ENCODE peak calls at places on chromosome 15, in five cellular contexts. C is psoas muscle, I is fibroblast of mammary gland, E is lower leg skin, Z is H9. P is an unnamed sample.

GRCh38 chr15:35753486-35753885 is 207.5 kb upstream of the DPH6 start:
- DNase-seq in E (no peak), I (peak), Z (no peak), C (no peak), P (no peak)

GRCh38 chr15:89662893-89663673 is 7.8 kb upstream of the KIF7 start:
- DNase-seq in I (peak), C (peak), Z (peak), E (peak), P (no peak)

GRCh38 chr15:38853608-38854007 is 289.0 kb upstream of the RASGRP1 start:
- DNase-seq in C (no peak), I (peak), E (no peak), Z (peak), P (no peak)

GRCh38 chr15:50418041-50418583 is 6.1 kb upstream of the USP8 start:
- DNase-seq in C (no peak), E (no peak), I (peak), Z (no peak), P (no peak)

GRCh38 chr15:80199869-80200268 is 47.1 kb downstream of the FAH start:
- DNase-seq in Z (no peak), I (no peak), E (peak), C (no peak), P (peak)

GRCh38 chr15:40928975-40929729 is at the start of gene DLL4:
- DNase-seq in I (peak), E (no peak), Z (peak), C (peak), P (no peak)

GRCh38 chr15:90564109-90564508 is 34.4 kb downstream of the CRTC3 start:
- DNase-seq in Z (no peak), I (no peak), C (no peak), E (no peak), P (no peak)

GRCh38 chr15:47781527-47781926 is 64.2 kb downstream of the SEMA6D start:
- DNase-seq in E (no peak), C (no peak), I (no peak), Z (no peak), P (no peak)

GRCh38 chr15:96339662-96340347 is 9.3 kb downstream of the NR2F2 start:
- DNase-seq in C (no peak), E (no peak), Z (no peak), I (peak), P (no peak)

GRCh38 chr15:90456236-90456635 is 68.2 kb downstream of the IQGAP1 start:
- DNase-seq in E (no peak), Z (no peak), C (no peak), I (no peak), P (no peak)

GRCh38 chr15:78681306-78682012 is 40.4 kb upstream of the CHRNB4 start:
- DNase-seq in I (no peak), C (no peak), E (peak), Z (no peak), P (no peak)

GRCh38 chr15:85761635-85762034 is 33.1 kb downstream of the KLHL25 start:
- DNase-seq in Z (no peak), C (no peak), I (peak), E (no peak), P (no peak)

GRCh38 chr15:85759391-85759790 is 35.3 kb downstream of the KLHL25 start:
- DNase-seq in E (no peak), I (no peak), C (no peak), Z (no peak), P (peak)

GRCh38 chr15:85760049-85760448 is 34.7 kb downstream of the KLHL25 start:
- DNase-seq in I (no peak), E (no peak), Z (no peak), C (no peak), P (no peak)

GRCh38 chr15:85762039-85762755 is 32.5 kb downstream of the KLHL25 start:
- DNase-seq in Z (no peak), E (no peak), C (no peak), I (no peak), P (no peak)

GRCh38 chr15:85760531-85761371 is 34.0 kb downstream of the KLHL25 start:
- DNase-seq in C (no peak), I (no peak), E (no peak), Z (no peak), P (no peak)
- TF ChIP-seq CTCF in C (no peak), I (no peak), E (no peak), Z (peak), P (no peak)

GRCh38 chr15:76035593-76035992 is 23.4 kb upstream of the NRG4 start:
- DNase-seq in E (no peak), Z (no peak), C (no peak), I (no peak), P (no peak)
- TF ChIP-seq CTCF in E (no peak), Z (peak), C (no peak), I (no peak), P (no peak)

GRCh38 chr15:95025924-95026728 is 794.8 kb downstream of the MCTP2 start:
- DNase-seq in I (peak), Z (peak), E (no peak), C (peak), P (no peak)
- TF ChIP-seq CTCF in I (peak), Z (peak), E (no peak), C (peak), P (peak)

DNA sequence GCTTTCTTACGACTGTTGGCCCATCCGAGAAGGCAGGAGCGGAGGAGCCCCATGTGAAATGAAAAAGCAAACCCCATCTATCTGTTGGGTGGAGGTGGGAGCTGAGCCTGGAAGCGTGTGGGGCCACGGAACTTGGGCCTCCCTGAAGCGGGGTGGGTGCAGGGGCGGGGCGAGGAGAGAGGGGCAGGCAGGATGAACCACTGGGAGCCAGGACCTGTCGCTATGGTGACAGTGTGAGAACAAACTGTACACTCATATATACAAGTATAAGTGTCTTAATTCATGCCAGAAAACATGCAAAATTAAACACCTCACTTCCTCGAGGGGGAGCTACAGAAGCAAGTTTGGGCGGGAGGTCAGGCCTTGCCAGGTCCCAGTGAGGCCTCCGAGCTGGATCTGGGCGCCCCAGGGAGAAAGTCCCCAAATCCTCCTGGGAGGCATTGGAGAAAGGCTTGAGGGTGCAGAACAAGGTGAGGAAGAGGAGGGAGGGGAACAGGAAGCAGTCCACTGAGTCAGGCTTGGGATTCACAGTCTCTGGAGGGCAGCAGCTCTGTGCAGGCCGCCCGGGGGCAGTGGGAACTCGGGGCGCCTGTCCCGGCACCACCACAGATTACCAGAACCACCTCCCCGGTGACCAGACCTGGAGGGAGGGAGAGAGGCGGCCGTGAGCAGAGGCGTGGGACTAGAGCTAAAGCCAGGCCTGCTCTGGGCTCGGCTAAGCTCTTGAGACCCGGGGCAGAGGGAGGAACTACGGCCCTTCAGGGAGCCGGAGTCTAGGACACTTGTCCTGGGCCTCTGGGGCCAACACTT is 34.8 kb downstream of the RBPMS2 start:
- DNase-seq in E (no peak), I (peak), C (peak), Z (no peak), P (no peak)
- TF ChIP-seq CTCF in E (no peak), I (peak), C (no peak), Z (no peak), P (peak)

GRCh38 chr15:33069161-33069560 is 125.4 kb downstream of the FMN1 start:
- DNase-seq in E (no peak), C (no peak), Z (no peak), I (no peak), P (no peak)

GRCh38 chr15:33071451-33071850 is 123.1 kb downstream of the FMN1 start:
- DNase-seq in E (no peak), I (no peak), C (no peak), Z (no peak), P (no peak)

GRCh38 chr15:33076937-33077336 is 117.6 kb downstream of the FMN1 start:
- DNase-seq in I (no peak), Z (no peak), E (no peak), C (no peak), P (no peak)

DNA sequence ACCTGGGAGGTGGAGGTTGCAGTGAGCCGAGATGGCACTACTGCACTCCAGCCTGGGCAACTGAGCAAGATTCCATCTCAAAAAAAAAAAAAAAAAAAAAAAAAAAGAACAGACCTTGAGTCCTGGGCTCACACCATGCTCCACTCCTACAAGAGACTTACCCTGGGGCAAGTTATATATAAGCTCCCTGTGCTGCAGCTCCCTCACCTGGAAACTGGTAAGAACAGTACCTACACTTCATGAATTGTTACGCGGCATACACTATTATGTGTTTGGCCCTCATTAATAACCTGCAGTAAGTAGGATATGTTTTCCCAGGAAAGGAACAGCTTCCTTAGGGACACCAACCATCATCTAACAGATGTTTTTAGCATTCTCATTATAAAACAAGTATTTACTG is 119.6 kb downstream of the FMN1 start:
- DNase-seq in I (no peak), E (no peak), C (no peak), Z (peak), P (no peak)
- TF ChIP-seq CTCF in I (no peak), E (no peak), C (peak), Z (peak), P (no peak)

GRCh38 chr15:25661898-25662297 is 201.2 kb downstream of the ATP10A start:
- DNase-seq in Z (no peak), E (no peak), I (no peak), C (no peak), P (no peak)
- TF ChIP-seq CTCF in Z (no peak), E (no peak), I (no peak), C (no peak), P (peak)

GRCh38 chr15:74620636-74621545 is 5.3 kb downstream of the CLK3 start:
- DNase-seq in Z (peak), C (peak), E (peak), I (peak), P (no peak)
- TF ChIP-seq CTCF in Z (peak), C (peak), E (no peak), I (peak), P (peak)

GRCh38 chr15:23073890-23074631 is 34.7 kb upstream of the TUBGCP5 start:
- DNase-seq in C (no peak), E (no peak), I (no peak), Z (no peak), P (no peak)

GRCh38 chr15:23067416-23067815 is 28.0 kb upstream of the TUBGCP5 start:
- DNase-seq in I (no peak), Z (no peak), C (no peak), E (peak), P (no peak)

GRCh38 chr15:23072633-23073032 is 33.3 kb upstream of the TUBGCP5 start:
- DNase-seq in I (no peak), C (no peak), Z (no peak), E (no peak), P (peak)

GRCh38 chr15:23065836-23066235 is 26.5 kb upstream of the TUBGCP5 start:
- DNase-seq in I (no peak), E (peak), Z (no peak), C (no peak), P (no peak)

GRCh38 chr15:23069496-23070166 is 30.3 kb upstream of the TUBGCP5 start:
- DNase-seq in E (peak), Z (peak), C (no peak), I (no peak), P (peak)
- TF ChIP-seq CTCF in E (no peak), Z (peak), C (no peak), I (peak), P (peak)